ENCODE peak calls at places on chromosomes 12 and 14, in four cellular contexts. One of them, this sample, is unnamed.

GRCh38 chr12:18919826-18920511 is 182.1 kb downstream of the CAPZA3 start:
- DNase-seq in sigmoid colon: no peak
- DNase-seq in aorta: no peak
- DNase-seq in fibroblast of lung: no peak
- DNase-seq in this sample: no peak

GRCh38 chr14:43407721-43408120 is 1099.4 kb downstream of the FSCB start:
- DNase-seq in fibroblast of lung: peak; percentile 56
- DNase-seq in aorta: no peak
- DNase-seq in sigmoid colon: no peak
- DNase-seq in this sample: no peak

GRCh38 chr14:92599786-92600185 is 86.2 kb downstream of the RIN3 start:
- DNase-seq in fibroblast of lung: no peak
- DNase-seq in sigmoid colon: no peak
- DNase-seq in aorta: no peak
- DNase-seq in this sample: no peak

GRCh38 chr14:68426661-68427549 is 366.0 kb downstream of the ZFP36L1 start:
- DNase-seq in fibroblast of lung: no peak
- DNase-seq in aorta: no peak
- DNase-seq in sigmoid colon: no peak
- DNase-seq in this sample: no peak

GRCh38 chr12:69527506-69528272 is 57.5 kb downstream of the FRS2 start:
- DNase-seq in sigmoid colon: no peak
- DNase-seq in aorta: no peak
- DNase-seq in fibroblast of lung: peak; percentile 68
- DNase-seq in this sample: no peak

GRCh38 chr12:49973361-49973830 is 649 bp downstream of the AQP6 start:
- DNase-seq in sigmoid colon: peak; percentile 60
- DNase-seq in fibroblast of lung: no peak
- DNase-seq in aorta: peak; percentile 48
- DNase-seq in this sample: no peak

GRCh38 chr14:77593501-77593911 is 22.9 kb downstream of the SPTLC2 start:
- DNase-seq in aorta: no peak
- DNase-seq in sigmoid colon: no peak
- DNase-seq in fibroblast of lung: no peak
- DNase-seq in this sample: no peak

GRCh38 chr12:34598352-34598827 is 576.1 kb downstream of the ALG10 start:
- DNase-seq in fibroblast of lung: no peak
- DNase-seq in sigmoid colon: peak; percentile 44
- DNase-seq in aorta: peak; percentile 12
- DNase-seq in this sample: no peak

GRCh38 chr14:70858641-70859040 is 48.6 kb upstream of the PCNX1 start:
- DNase-seq in sigmoid colon: no peak
- DNase-seq in aorta: no peak
- DNase-seq in fibroblast of lung: no peak
- DNase-seq in this sample: no peak

GRCh38 chr12:91732086-91732485 is 413.6 kb downstream of the BTG1 start:
- DNase-seq in sigmoid colon: no peak
- DNase-seq in fibroblast of lung: peak; percentile 68
- DNase-seq in aorta: no peak
- DNase-seq in this sample: no peak

GRCh38 chr12:107404981-107405380 is 280.6 kb upstream of the PWP1 start:
- DNase-seq in fibroblast of lung: peak; percentile 8
- DNase-seq in aorta: no peak
- DNase-seq in sigmoid colon: no peak
- DNase-seq in this sample: no peak

GRCh38 chr14:35374273-35374681 is 30.3 kb downstream of the NFKBIA start:
- DNase-seq in fibroblast of lung: peak; percentile 99
- DNase-seq in sigmoid colon: peak; percentile 83
- DNase-seq in aorta: peak; percentile 65
- DNase-seq in this sample: no peak

GRCh38 chr12:69274861-69275260 is 35.5 kb downstream of the CPSF6 start:
- DNase-seq in fibroblast of lung: peak; percentile 63
- DNase-seq in sigmoid colon: no peak
- DNase-seq in aorta: no peak
- DNase-seq in this sample: no peak

GRCh38 chr12:64551676-64552075 is 58.6 kb upstream of the RASSF3 start:
- DNase-seq in sigmoid colon: peak; percentile 47
- DNase-seq in aorta: no peak
- DNase-seq in fibroblast of lung: no peak
- DNase-seq in this sample: no peak

GRCh38 chr12:28899951-28900350 is 249.1 kb upstream of the FAR2 start:
- DNase-seq in fibroblast of lung: peak; percentile 80
- DNase-seq in aorta: no peak
- DNase-seq in sigmoid colon: no peak
- DNase-seq in this sample: no peak

GRCh38 chr12:55188974-55189556 is 31.8 kb upstream of the OR10A7 start:
- DNase-seq in aorta: no peak
- DNase-seq in sigmoid colon: no peak
- DNase-seq in fibroblast of lung: peak; percentile 83
- DNase-seq in this sample: peak; percentile 49

GRCh38 chr12:104280703-104281458 is 22.7 kb upstream of the EID3 start:
- DNase-seq in fibroblast of lung: peak; percentile 97
- DNase-seq in aorta: no peak
- DNase-seq in sigmoid colon: no peak
- DNase-seq in this sample: no peak

GRCh38 chr12:42786400-42786799 is 196.9 kb upstream of the PRICKLE1 start:
- DNase-seq in aorta: no peak
- DNase-seq in fibroblast of lung: no peak
- DNase-seq in sigmoid colon: no peak
- DNase-seq in this sample: no peak

GRCh38 chr12:124713041-124713435 is 145.6 kb upstream of the NCOR2 start:
- DNase-seq in sigmoid colon: peak; percentile 88
- DNase-seq in aorta: peak; percentile 89
- DNase-seq in fibroblast of lung: no peak
- DNase-seq in this sample: peak; percentile 73

GRCh38 chr12:87272846-87273245 is 756.4 kb downstream of the C12orf50 start:
- DNase-seq in sigmoid colon: no peak
- DNase-seq in fibroblast of lung: peak; percentile 28
- DNase-seq in aorta: no peak
- DNase-seq in this sample: no peak

GRCh38 chr12:124754949-124755800 is 108.5 kb downstream of the SCARB1 start:
- DNase-seq in fibroblast of lung: peak; percentile 96
- DNase-seq in aorta: peak; percentile 93
- DNase-seq in sigmoid colon: peak; percentile 98
- DNase-seq in this sample: peak; percentile 83

GRCh38 chr12:58961906-58962305 is 41.6 kb upstream of the LRIG3 start:
- DNase-seq in sigmoid colon: no peak
- DNase-seq in fibroblast of lung: no peak
- DNase-seq in aorta: no peak
- DNase-seq in this sample: no peak

GRCh38 chr14:53807108-53807507 is 149.5 kb downstream of the BMP4 start:
- DNase-seq in sigmoid colon: no peak
- DNase-seq in aorta: no peak
- DNase-seq in fibroblast of lung: no peak
- DNase-seq in this sample: no peak

GRCh38 chr12:6871052-6871957 is 1.8 kb downstream of the SPSB2 start:
- DNase-seq in sigmoid colon: no peak
- DNase-seq in fibroblast of lung: no peak
- DNase-seq in aorta: no peak
- DNase-seq in this sample: no peak

GRCh38 chr12:93684716-93685115 is 7.5 kb downstream of the CRADD start:
- DNase-seq in aorta: no peak
- DNase-seq in sigmoid colon: no peak
- DNase-seq in fibroblast of lung: no peak
- DNase-seq in this sample: no peak

GRCh38 chr14:32078030-32078793 is 1.1 kb downstream of the ARHGAP5 start:
- DNase-seq in sigmoid colon: peak; percentile 69
- DNase-seq in fibroblast of lung: peak; percentile 55
- DNase-seq in aorta: no peak
- DNase-seq in this sample: peak; percentile 26

GRCh38 chr14:90388437-90388836 is 8.4 kb upstream of the CALM1 start:
- DNase-seq in aorta: no peak
- DNase-seq in fibroblast of lung: peak; percentile 86
- DNase-seq in sigmoid colon: no peak
- DNase-seq in this sample: no peak

GRCh38 chr12:3417937-3418336 is 73.1 kb upstream of the PRMT8 start:
- DNase-seq in aorta: no peak
- DNase-seq in sigmoid colon: no peak
- DNase-seq in fibroblast of lung: no peak
- DNase-seq in this sample: no peak

GRCh38 chr12:7864751-7865150 is 8.0 kb downstream of the SLC2A14 start:
- DNase-seq in aorta: no peak
- DNase-seq in fibroblast of lung: no peak
- DNase-seq in sigmoid colon: no peak
- DNase-seq in this sample: no peak

GRCh38 chr14:34911209-34912150 is 36.3 kb upstream of the BAZ1A start:
- DNase-seq in sigmoid colon: no peak
- DNase-seq in aorta: no peak
- DNase-seq in fibroblast of lung: peak; percentile 41
- DNase-seq in this sample: no peak

DNA sequence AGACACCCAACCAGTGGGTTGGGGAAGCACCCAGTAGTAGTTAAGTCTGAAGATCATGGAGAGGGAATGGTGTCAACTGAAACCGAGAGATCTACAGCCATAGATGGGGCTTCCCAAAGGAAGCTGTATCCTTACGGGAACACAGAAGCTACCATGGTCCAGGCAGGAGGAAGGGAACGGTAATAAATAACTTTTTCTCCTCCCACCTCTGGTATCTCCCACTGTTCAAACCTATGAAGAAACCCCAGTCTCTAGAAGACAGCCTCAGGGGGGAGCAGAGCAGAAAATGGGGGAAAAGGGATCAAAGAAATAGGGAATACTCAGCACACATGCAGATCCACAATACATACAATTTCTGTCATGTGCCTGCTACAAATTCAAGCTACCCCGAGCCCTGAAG is 33.4 kb downstream of the ZNF605 start:
- DNase-seq in fibroblast of lung: no peak
- DNase-seq in sigmoid colon: no peak
- DNase-seq in aorta: no peak
- DNase-seq in this sample: no peak
- H3K9me3 ChIP-seq in fibroblast of lung: peaks cover 8% of the 10 kb centered on the region
- H3K9me3 ChIP-seq in sigmoid colon: peaks cover 63% of the 10 kb centered on the region
- H3K9me3 ChIP-seq in aorta: peaks cover 28% of the 10 kb centered on the region
- H3K9me3 ChIP-seq in this sample: peaks cover 96% of the 10 kb centered on the region

GRCh38 chr12:57661376-57661775 is 28.4 kb upstream of the B4GALNT1 start:
- DNase-seq in aorta: no peak
- DNase-seq in fibroblast of lung: no peak
- DNase-seq in sigmoid colon: no peak
- DNase-seq in this sample: no peak
- H3K9me3 ChIP-seq in aorta: no peaks in the 10 kb centered on the region
- H3K9me3 ChIP-seq in fibroblast of lung: no peaks in the 10 kb centered on the region
- H3K9me3 ChIP-seq in sigmoid colon: no peaks in the 10 kb centered on the region
- H3K9me3 ChIP-seq in this sample: no peaks in the 10 kb centered on the region

GRCh38 chr14:101293609-101294008 is 267.7 kb upstream of the DIO3 start:
- DNase-seq in fibroblast of lung: no peak
- DNase-seq in sigmoid colon: no peak
- DNase-seq in aorta: no peak
- DNase-seq in this sample: no peak

GRCh38 chr14:101290681-101291080 is 270.6 kb upstream of the DIO3 start:
- DNase-seq in sigmoid colon: no peak
- DNase-seq in aorta: no peak
- DNase-seq in fibroblast of lung: no peak
- DNase-seq in this sample: no peak

GRCh38 chr14:101291390-101291789 is 269.9 kb upstream of the DIO3 start:
- DNase-seq in fibroblast of lung: no peak
- DNase-seq in aorta: no peak
- DNase-seq in sigmoid colon: no peak
- DNase-seq in this sample: no peak

GRCh38 chr14:101292448-101292847 is 268.8 kb upstream of the DIO3 start:
- DNase-seq in sigmoid colon: no peak
- DNase-seq in aorta: no peak
- DNase-seq in fibroblast of lung: no peak
- DNase-seq in this sample: no peak

GRCh38 chr14:101294136-101294535 is 267.2 kb upstream of the DIO3 start:
- DNase-seq in sigmoid colon: no peak
- DNase-seq in fibroblast of lung: no peak
- DNase-seq in aorta: no peak
- DNase-seq in this sample: no peak
- H3K9me3 ChIP-seq in sigmoid colon: no peaks in the 10 kb centered on the region
- H3K9me3 ChIP-seq in fibroblast of lung: no peaks in the 10 kb centered on the region
- H3K9me3 ChIP-seq in aorta: peaks cover 5% of the 10 kb centered on the region
- H3K9me3 ChIP-seq in this sample: peaks cover 17% of the 10 kb centered on the region

GRCh38 chr12:38222011-38222410 is 94.6 kb upstream of the ALG10B start:
- DNase-seq in fibroblast of lung: no peak
- DNase-seq in aorta: no peak
- DNase-seq in sigmoid colon: no peak
- DNase-seq in this sample: no peak
- H3K9me3 ChIP-seq in fibroblast of lung: no peaks in the 10 kb centered on the region
- H3K9me3 ChIP-seq in aorta: no peaks in the 10 kb centered on the region
- H3K9me3 ChIP-seq in sigmoid colon: no peaks in the 10 kb centered on the region
- H3K9me3 ChIP-seq in this sample: no peaks in the 10 kb centered on the region